ENCODE peak calls at places on chromosomes 4 and X, in nine cellular contexts. One of them, this sample, is unnamed. For H3K4me1 and H3K9me3, the result is how much of the 10 kb centered on the place peaks cover.

GRCh38 chr4:108405586-108405985 is 214.8 kb upstream of the RPL34 start:
- DNase-seq in cardiac muscle cell: no peak
- DNase-seq in mucosa of descending colon: no peak
- DNase-seq in upper lobe of right lung: no peak
- DNase-seq in fibroblast of lung: no peak
- DNase-seq in IMR-90: no peak
- DNase-seq in tibial artery: no peak
- DNase-seq in H1: no peak
- DNase-seq in A549: no peak
- DNase-seq in this sample: no peak

GRCh38 chrX:74492720-74493201 is 71.5 kb downstream of the SLC16A2 start:
- DNase-seq in upper lobe of right lung: no peak
- DNase-seq in cardiac muscle cell: peak
- DNase-seq in A549: peak
- DNase-seq in tibial artery: no peak
- DNase-seq in IMR-90: no peak
- DNase-seq in mucosa of descending colon: peak
- DNase-seq in H1: peak
- DNase-seq in fibroblast of lung: no peak
- DNase-seq in this sample: no peak

GRCh38 chrX:68746988-68747387 is 81.8 kb upstream of the EFNB1 start:
- DNase-seq in tibial artery: no peak
- DNase-seq in cardiac muscle cell: no peak
- DNase-seq in IMR-90: no peak
- DNase-seq in fibroblast of lung: no peak
- DNase-seq in upper lobe of right lung: no peak
- DNase-seq in mucosa of descending colon: no peak
- DNase-seq in H1: no peak
- DNase-seq in A549: no peak
- DNase-seq in this sample: no peak

GRCh38 chr4:156779774-156780173 is 191.8 kb downstream of the PDGFC start:
- DNase-seq in mucosa of descending colon: no peak
- DNase-seq in A549: no peak
- DNase-seq in H1: no peak
- DNase-seq in upper lobe of right lung: no peak
- DNase-seq in cardiac muscle cell: no peak
- DNase-seq in tibial artery: no peak
- DNase-seq in IMR-90: peak
- DNase-seq in fibroblast of lung: peak
- DNase-seq in this sample: no peak

GRCh38 chrX:129522184-129523059 is 868 bp downstream of the SMARCA1 start:
- DNase-seq in A549: peak
- DNase-seq in mucosa of descending colon: peak
- DNase-seq in fibroblast of lung: peak
- DNase-seq in upper lobe of right lung: peak
- DNase-seq in cardiac muscle cell: peak
- DNase-seq in tibial artery: peak
- DNase-seq in H1: peak
- DNase-seq in IMR-90: peak
- DNase-seq in this sample: peak

GRCh38 chr4:101177146-101177545 is 170.2 kb downstream of the PPP3CA start:
- DNase-seq in A549: no peak
- DNase-seq in upper lobe of right lung: no peak
- DNase-seq in IMR-90: no peak
- DNase-seq in cardiac muscle cell: no peak
- DNase-seq in fibroblast of lung: no peak
- DNase-seq in tibial artery: no peak
- DNase-seq in H1: no peak
- DNase-seq in mucosa of descending colon: no peak
- DNase-seq in this sample: no peak

GRCh38 chrX:42398967-42399631 is 378.9 kb downstream of the PPP1R2C start:
- DNase-seq in tibial artery: no peak
- DNase-seq in fibroblast of lung: no peak
- DNase-seq in H1: no peak
- DNase-seq in cardiac muscle cell: no peak
- DNase-seq in upper lobe of right lung: no peak
- DNase-seq in A549: no peak
- DNase-seq in IMR-90: no peak
- DNase-seq in mucosa of descending colon: peak
- DNase-seq in this sample: no peak

GRCh38 chr4:79050521-79050880 is 111.3 kb upstream of the PAQR3 start:
- DNase-seq in upper lobe of right lung: no peak
- DNase-seq in H1: no peak
- DNase-seq in fibroblast of lung: no peak
- DNase-seq in cardiac muscle cell: no peak
- DNase-seq in tibial artery: no peak
- DNase-seq in mucosa of descending colon: no peak
- DNase-seq in A549: no peak
- DNase-seq in IMR-90: no peak
- DNase-seq in this sample: no peak

GRCh38 chr4:158624889-158625478 is 46.7 kb downstream of the C4orf46 start:
- DNase-seq in mucosa of descending colon: peak
- DNase-seq in A549: peak
- DNase-seq in H1: no peak
- DNase-seq in IMR-90: peak
- DNase-seq in fibroblast of lung: peak
- DNase-seq in upper lobe of right lung: no peak
- DNase-seq in cardiac muscle cell: peak
- DNase-seq in tibial artery: no peak
- DNase-seq in this sample: no peak

GRCh38 chr4:29726938-29727337 is 993.2 kb upstream of the PCDH7 start:
- DNase-seq in mucosa of descending colon: no peak
- DNase-seq in upper lobe of right lung: no peak
- DNase-seq in cardiac muscle cell: no peak
- DNase-seq in A549: no peak
- DNase-seq in IMR-90: no peak
- DNase-seq in fibroblast of lung: no peak
- DNase-seq in H1: no peak
- DNase-seq in tibial artery: no peak
- DNase-seq in this sample: no peak
- TF ChIP-seq CTCF in mucosa of descending colon: no peak
- TF ChIP-seq CTCF in upper lobe of right lung: no peak
- TF ChIP-seq CTCF in cardiac muscle cell: no peak
- TF ChIP-seq CTCF in A549: no peak
- TF ChIP-seq CTCF in IMR-90: no peak
- TF ChIP-seq CTCF in fibroblast of lung: no peak
- TF ChIP-seq CTCF in H1: no peak
- TF ChIP-seq CTCF in tibial artery: no peak
- TF ChIP-seq CTCF in this sample: no peak

GRCh38 chr4:85790582-85790981 is 315.6 kb downstream of the ARHGAP24 start:
- DNase-seq in tibial artery: no peak
- DNase-seq in H1: no peak
- DNase-seq in A549: no peak
- DNase-seq in upper lobe of right lung: no peak
- DNase-seq in fibroblast of lung: peak
- DNase-seq in IMR-90: peak
- DNase-seq in mucosa of descending colon: no peak
- DNase-seq in cardiac muscle cell: no peak
- DNase-seq in this sample: no peak

GRCh38 chr4:85798011-85798770 is 323.2 kb downstream of the ARHGAP24 start:
- DNase-seq in A549: no peak
- DNase-seq in upper lobe of right lung: no peak
- DNase-seq in H1: no peak
- DNase-seq in fibroblast of lung: no peak
- DNase-seq in mucosa of descending colon: no peak
- DNase-seq in cardiac muscle cell: no peak
- DNase-seq in tibial artery: no peak
- DNase-seq in IMR-90: no peak
- DNase-seq in this sample: no peak

GRCh38 chr4:85787133-85787532 is 312.2 kb downstream of the ARHGAP24 start:
- DNase-seq in tibial artery: no peak
- DNase-seq in A549: peak
- DNase-seq in mucosa of descending colon: no peak
- DNase-seq in cardiac muscle cell: no peak
- DNase-seq in H1: no peak
- DNase-seq in upper lobe of right lung: no peak
- DNase-seq in fibroblast of lung: peak
- DNase-seq in IMR-90: peak
- DNase-seq in this sample: no peak

GRCh38 chr4:85793256-85793655 is 318.3 kb downstream of the ARHGAP24 start:
- DNase-seq in IMR-90: no peak
- DNase-seq in fibroblast of lung: no peak
- DNase-seq in H1: no peak
- DNase-seq in A549: no peak
- DNase-seq in tibial artery: no peak
- DNase-seq in upper lobe of right lung: no peak
- DNase-seq in cardiac muscle cell: no peak
- DNase-seq in mucosa of descending colon: no peak
- DNase-seq in this sample: no peak

DNA sequence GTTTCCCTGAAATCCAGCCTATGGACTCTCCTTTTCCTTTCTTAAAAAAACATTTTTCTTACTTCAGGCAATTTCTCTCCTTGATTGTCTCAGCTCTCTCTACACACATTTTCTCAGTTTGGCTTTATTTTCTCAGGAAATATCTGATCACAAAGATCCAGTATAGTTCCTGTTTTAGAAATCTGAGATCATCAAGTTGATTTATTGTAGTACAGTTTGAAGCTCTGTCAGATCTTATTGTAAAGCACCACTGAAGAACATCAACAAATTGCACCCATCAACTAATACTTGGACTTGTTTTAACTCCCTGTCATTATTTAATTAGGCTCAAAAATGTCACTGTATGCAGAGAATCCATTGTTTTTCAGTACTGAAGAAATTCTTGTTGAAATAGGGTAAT is 317.6 kb downstream of the ARHGAP24 start:
- DNase-seq in mucosa of descending colon: no peak
- DNase-seq in IMR-90: no peak
- DNase-seq in cardiac muscle cell: no peak
- DNase-seq in tibial artery: no peak
- DNase-seq in fibroblast of lung: no peak
- DNase-seq in H1: no peak
- DNase-seq in upper lobe of right lung: no peak
- DNase-seq in A549: no peak
- DNase-seq in this sample: no peak
- H3K4me1 ChIP-seq in mucosa of descending colon: under half
- H3K4me1 ChIP-seq in IMR-90: under half
- H3K4me1 ChIP-seq in cardiac muscle cell: under half
- H3K4me1 ChIP-seq in tibial artery: half or more
- H3K4me1 ChIP-seq in fibroblast of lung: under half
- H3K4me1 ChIP-seq in H1: under half
- H3K4me1 ChIP-seq in upper lobe of right lung: under half
- H3K4me1 ChIP-seq in A549: under half
- H3K4me1 ChIP-seq in this sample: under half

GRCh38 chr4:5772528-5773270 is 61.7 kb downstream of the EVC start:
- DNase-seq in upper lobe of right lung: peak
- DNase-seq in mucosa of descending colon: no peak
- DNase-seq in H1: no peak
- DNase-seq in IMR-90: no peak
- DNase-seq in A549: no peak
- DNase-seq in cardiac muscle cell: no peak
- DNase-seq in tibial artery: peak
- DNase-seq in fibroblast of lung: no peak
- DNase-seq in this sample: no peak
- H3K9me3 ChIP-seq in upper lobe of right lung: under half
- H3K9me3 ChIP-seq in mucosa of descending colon: under half
- H3K9me3 ChIP-seq in H1: under half
- H3K9me3 ChIP-seq in IMR-90: under half
- H3K9me3 ChIP-seq in A549: under half
- H3K9me3 ChIP-seq in cardiac muscle cell: under half
- H3K9me3 ChIP-seq in tibial artery: under half
- H3K9me3 ChIP-seq in fibroblast of lung: under half
- H3K9me3 ChIP-seq in this sample: under half

DNA sequence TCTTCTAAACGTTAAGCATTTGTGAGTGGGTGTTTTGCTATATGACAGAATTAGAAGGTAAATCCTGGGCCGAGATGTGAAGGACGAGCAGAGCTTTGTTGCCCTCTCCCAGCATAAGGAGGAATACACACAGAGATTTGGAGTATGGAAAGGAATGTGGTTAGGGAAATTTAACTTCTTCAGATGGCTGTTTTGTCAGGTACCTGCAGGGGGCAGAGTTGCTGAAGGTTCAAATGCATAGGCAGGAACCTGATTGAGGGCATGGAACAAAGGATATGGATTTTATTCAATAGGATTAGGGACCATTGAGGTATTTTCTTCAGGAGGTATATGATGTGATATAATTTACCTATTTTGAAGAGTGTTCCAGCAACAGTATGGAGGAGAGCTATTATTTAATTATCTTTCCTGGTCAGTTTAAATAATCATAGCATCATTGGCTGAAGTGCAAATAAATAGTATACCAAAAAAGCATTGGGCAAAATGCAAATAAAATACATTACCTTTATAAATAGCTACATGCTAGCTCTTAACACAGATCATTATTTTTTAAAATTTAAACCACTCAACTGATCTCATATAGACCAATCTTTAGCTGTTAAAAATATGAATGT is 143.6 kb downstream of the SLIT2 start:
- DNase-seq in H1: peak
- DNase-seq in fibroblast of lung: peak
- DNase-seq in mucosa of descending colon: peak
- DNase-seq in tibial artery: no peak
- DNase-seq in A549: peak
- DNase-seq in IMR-90: peak
- DNase-seq in upper lobe of right lung: no peak
- DNase-seq in cardiac muscle cell: peak
- DNase-seq in this sample: no peak
- TF ChIP-seq CTCF in H1: peak
- TF ChIP-seq CTCF in fibroblast of lung: peak
- TF ChIP-seq CTCF in mucosa of descending colon: peak
- TF ChIP-seq CTCF in tibial artery: peak
- TF ChIP-seq CTCF in A549: no peak
- TF ChIP-seq CTCF in IMR-90: peak
- TF ChIP-seq CTCF in upper lobe of right lung: peak
- TF ChIP-seq CTCF in cardiac muscle cell: peak
- TF ChIP-seq CTCF in this sample: peak

DNA sequence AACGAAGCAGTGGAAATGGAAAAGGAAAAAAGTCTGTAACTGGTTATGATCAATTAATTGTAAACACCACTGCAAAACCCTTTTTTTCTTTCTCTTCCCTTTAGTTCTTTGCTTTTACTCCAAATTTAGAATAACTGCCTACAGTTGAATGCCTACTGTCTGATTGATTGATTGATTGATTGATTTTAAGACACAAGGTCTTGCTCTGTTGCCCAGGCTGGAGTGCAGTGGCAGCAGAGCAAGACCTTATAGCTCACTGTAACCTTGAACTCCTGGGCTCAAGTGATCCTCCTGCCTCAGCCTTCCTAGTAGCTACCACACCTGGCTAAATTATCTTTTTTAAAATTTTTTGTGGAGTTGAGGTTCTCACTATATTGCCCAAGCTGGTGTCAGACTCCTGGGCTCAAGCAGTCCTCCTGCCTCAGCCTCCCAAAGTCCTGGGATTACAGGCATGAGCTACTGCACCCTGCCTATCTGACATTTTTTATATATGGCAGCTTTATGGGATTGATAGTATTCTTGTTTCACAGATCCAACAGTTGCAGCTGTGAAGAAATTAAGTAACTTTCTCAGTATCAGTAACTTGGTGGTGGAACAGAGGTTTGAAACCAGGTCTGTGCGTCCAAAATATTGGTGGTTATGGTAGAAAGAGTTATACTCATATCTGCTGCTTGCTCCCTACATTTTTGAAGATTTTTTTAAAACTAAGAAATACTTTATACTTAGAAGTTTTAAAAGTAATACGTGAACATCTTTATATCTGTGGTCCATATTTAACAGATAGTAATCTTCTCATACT is 12.4 kb downstream of the UBE2K start:
- DNase-seq in fibroblast of lung: no peak
- DNase-seq in tibial artery: no peak
- DNase-seq in IMR-90: no peak
- DNase-seq in H1: no peak
- DNase-seq in cardiac muscle cell: no peak
- DNase-seq in upper lobe of right lung: no peak
- DNase-seq in A549: no peak
- DNase-seq in mucosa of descending colon: no peak
- DNase-seq in this sample: no peak
- H3K4me1 ChIP-seq in fibroblast of lung: under half
- H3K4me1 ChIP-seq in tibial artery: half or more
- H3K4me1 ChIP-seq in IMR-90: under half
- H3K4me1 ChIP-seq in H1: under half
- H3K4me1 ChIP-seq in cardiac muscle cell: under half
- H3K4me1 ChIP-seq in upper lobe of right lung: under half
- H3K4me1 ChIP-seq in A549: under half
- H3K4me1 ChIP-seq in mucosa of descending colon: under half
- H3K4me1 ChIP-seq in this sample: under half

This sample was measured in upper lobe of left lung.